ENCODE peak calls at places on chromosomes 3 and 15, in eight cellular contexts. V, I, W, G, P, T, S and H are unnamed samples.

GRCh38 chr3:52291508-52292181 is 4.0 kb downstream of the GLYCTK start:
- DNase-seq in V (peak; percentile 61), I (no peak), W (peak; percentile 51), G (peak; percentile 71), P (peak; percentile 32), T (peak; percentile 42), S (no peak), H (no peak)

GRCh38 chr3:4290272-4290893 is 12.8 kb upstream of the SETMAR start:
- DNase-seq in V (no peak), I (peak; percentile 76), W (peak; percentile 45), G (no peak), P (no peak), T (no peak), S (no peak), H (peak; percentile 20)

GRCh38 chr3:170320471-170321121 is 36.9 kb upstream of the SKIL start:
- DNase-seq in V (no peak), I (no peak), W (no peak), G (no peak), P (no peak), T (no peak), S (no peak), H (no peak)

GRCh38 chr3:190575441-190576190 is 61.7 kb downstream of the IL1RAP start:
- DNase-seq in V (no peak), I (no peak), W (no peak), G (no peak), P (no peak), T (no peak), S (no peak), H (no peak)

GRCh38 chr3:17129550-17129949 is 244.8 kb downstream of the PLCL2 start:
- DNase-seq in V (no peak), I (no peak), W (no peak), G (no peak), P (no peak), T (no peak), S (no peak), H (no peak)

GRCh38 chr3:174440741-174441587 is 418.2 kb upstream of the NAALADL2 start:
- DNase-seq in V (peak; percentile 72), I (peak; percentile 89), W (peak; percentile 95), G (peak; percentile 95), P (peak; percentile 90), T (peak; percentile 88), S (peak; percentile 84), H (peak; percentile 77)

GRCh38 chr3:108329508-108329907 is 33.2 kb downstream of the HHLA2 start:
- DNase-seq in V (no peak), I (no peak), W (no peak), G (no peak), P (no peak), T (no peak), S (no peak), H (no peak)

GRCh38 chr15:63234479-63234878 is 42.9 kb upstream of the APH1B start:
- DNase-seq in V (no peak), I (peak; percentile 62), W (peak; percentile 33), G (peak; percentile 74), P (peak; percentile 59), T (no peak), S (peak; percentile 63), H (no peak)

GRCh38 chr15:62173215-62173614 is 8.1 kb upstream of the C2CD4B start:
- DNase-seq in V (no peak), I (no peak), W (no peak), G (no peak), P (peak; percentile 43), T (no peak), S (no peak), H (no peak)

DNA sequence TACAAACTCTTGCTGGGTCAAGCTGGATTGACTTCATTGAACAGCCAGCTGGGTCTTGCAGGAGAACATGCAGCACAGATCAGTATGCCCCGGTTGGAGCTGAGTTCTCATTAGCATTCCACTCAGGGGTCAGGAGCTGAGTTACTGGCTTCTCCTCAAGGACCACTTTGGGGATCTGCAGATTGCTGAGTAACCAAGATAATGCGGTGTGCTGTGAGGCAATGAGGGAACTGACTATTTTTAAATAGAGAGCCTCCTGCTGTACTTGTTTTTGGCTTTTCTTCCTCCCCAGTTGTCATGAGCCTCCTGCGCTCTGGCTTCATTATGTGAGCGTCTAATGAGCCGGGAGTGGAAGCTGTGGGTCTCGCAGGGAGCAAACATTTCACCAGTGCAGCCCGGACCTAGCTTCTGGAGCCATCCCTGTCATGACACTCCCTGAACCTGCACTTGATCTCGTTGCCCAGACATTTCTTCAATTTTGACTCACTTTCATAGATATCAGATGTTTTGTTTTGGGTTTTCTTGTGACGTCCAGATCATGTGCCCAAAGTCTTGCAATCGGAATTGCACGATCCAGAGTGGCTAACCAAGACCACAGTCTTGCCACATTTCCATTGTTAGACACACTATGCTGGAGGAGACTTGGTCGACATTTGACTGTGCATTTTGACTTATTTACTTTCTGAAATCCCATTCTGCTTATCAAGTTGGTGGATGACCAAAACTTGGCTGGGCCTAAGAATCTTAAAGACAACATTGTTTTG is 327.2 kb downstream of the LRTM1 start:
- DNase-seq in V (no peak), I (peak; percentile 69), W (no peak), G (no peak), P (no peak), T (no peak), S (no peak), H (no peak)
- H3K27ac ChIP-seq in V (no peak overlapping the region), I (peak overlapping the region; percentile 75), W (no peak overlapping the region), G (no peak overlapping the region), P (no peak overlapping the region), T (peak overlapping the region; percentile 48), S (no peak overlapping the region), H (no peak overlapping the region)

GRCh38 chr3:129345971-129346370 is 67.3 kb downstream of the HMCES start:
- DNase-seq in V (no peak), I (no peak), W (no peak), G (no peak), P (no peak), T (no peak), S (no peak), H (no peak)
- TF ChIP-seq CTCF in V (no peak), I (no peak), W (no peak), G (no peak), P (no peak), T (no peak), S (no peak), H (no peak)

GRCh38 chr15:99438222-99438592 is 127.6 kb upstream of the MEF2A start:
- DNase-seq in V (no peak), I (no peak), W (no peak), G (peak; percentile 59), P (no peak), T (no peak), S (no peak), H (no peak)
- H3K27ac ChIP-seq in V (peak overlapping the region; percentile 43), I (peak overlapping the region; percentile 58), W (no peak overlapping the region), G (peak overlapping the region; percentile 66), P (peak overlapping the region; percentile 24), T (peak overlapping the region; percentile 71), S (peak overlapping the region; percentile 53), H (peak overlapping the region; percentile 97)

GRCh38 chr3:159860727-159861126 is 127.9 kb upstream of the IL12A start:
- DNase-seq in V (no peak), I (no peak), W (no peak), G (no peak), P (no peak), T (no peak), S (no peak), H (no peak)

GRCh38 chr3:159861369-159861987 is 127.2 kb upstream of the IL12A start:
- DNase-seq in V (no peak), I (no peak), W (no peak), G (no peak), P (no peak), T (no peak), S (no peak), H (no peak)

GRCh38 chr3:159859424-159859823 is 129.2 kb upstream of the IL12A start:
- DNase-seq in V (no peak), I (no peak), W (no peak), G (no peak), P (no peak), T (no peak), S (no peak), H (no peak)

GRCh38 chr3:159859836-159860235 is 128.8 kb upstream of the IL12A start:
- DNase-seq in V (no peak), I (no peak), W (no peak), G (no peak), P (no peak), T (no peak), S (no peak), H (no peak)

DNA sequence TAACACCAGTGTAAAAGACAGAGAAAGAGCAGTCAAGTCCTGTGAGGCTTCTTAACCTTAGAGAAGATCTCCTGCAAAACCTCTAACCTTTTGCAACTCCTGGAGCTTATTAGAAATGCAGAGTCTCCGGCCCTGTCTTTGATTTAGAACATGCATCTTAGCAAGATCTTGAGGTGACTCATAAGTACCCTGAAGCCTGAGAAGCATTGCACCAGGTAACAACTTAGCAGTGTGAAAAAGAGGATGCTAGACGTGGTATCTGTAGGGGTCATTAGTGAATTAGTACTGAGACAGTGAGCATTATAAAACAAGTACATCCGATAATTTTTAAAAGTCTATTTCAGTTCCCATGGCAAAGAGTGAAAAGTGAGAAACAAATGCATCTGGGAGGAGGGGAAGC is 128.4 kb upstream of the IL12A start:
- DNase-seq in V (no peak), I (no peak), W (no peak), G (no peak), P (no peak), T (no peak), S (no peak), H (no peak)
- TF ChIP-seq CTCF in V (no peak), I (no peak), W (no peak), G (no peak), P (no peak), T (no peak), S (no peak), H (no peak)

GRCh38 chr3:67706934-67707333 is 52.5 kb upstream of the SUCLG2 start:
- DNase-seq in V (no peak), I (no peak), W (peak; percentile 66), G (no peak), P (no peak), T (no peak), S (no peak), H (no peak)
- H3K27ac ChIP-seq in V (no peak overlapping the region), I (no peak overlapping the region), W (peak overlapping the region; percentile 51), G (no peak overlapping the region), P (no peak overlapping the region), T (no peak overlapping the region), S (no peak overlapping the region), H (no peak overlapping the region)